ENCODE peak calls at places on chromosomes 1 and 21, in five cellular contexts. X is WTC11, Z is NCI-H524, B is A172, J is hepatic stellate cell. R is an unnamed sample.

GRCh38 chr1:67342002-67342890 is 34.6 kb downstream of the IL12RB2 start:
- DNase-seq in X (peak), B (no peak), J (no peak), Z (no peak), R (no peak)

GRCh38 chr21:33035147-33035546 is 9.4 kb downstream of the OLIG2 start:
- DNase-seq in J (no peak), Z (peak), X (no peak), B (no peak), R (no peak)

GRCh38 chr21:43884012-43884860 is 19.2 kb downstream of the AGPAT3 start:
- DNase-seq in J (no peak), Z (no peak), X (no peak), B (peak), R (no peak)

GRCh38 chr1:84096121-84096635 is 47.9 kb upstream of the PRKACB start:
- DNase-seq in B (no peak), X (no peak), J (no peak), Z (no peak), R (no peak)

GRCh38 chr1:59541891-59542290 is 245.0 kb downstream of the FGGY start:
- DNase-seq in B (no peak), X (no peak), Z (no peak), J (no peak), R (no peak)

GRCh38 chr1:108000620-108001105 is 35.7 kb upstream of the VAV3 start:
- DNase-seq in X (no peak), J (no peak), B (peak), Z (peak), R (peak)

GRCh38 chr1:220775238-220775853 is 11.4 kb upstream of the MTARC1 start:
- DNase-seq in B (peak), Z (peak), J (peak), X (peak), R (no peak)

GRCh38 chr21:16324630-16325029 is 594.8 kb downstream of the USP25 start:
- DNase-seq in B (no peak), Z (no peak), X (no peak), J (no peak), R (no peak)

GRCh38 chr1:114745351-114745750 is 12.4 kb downstream of the CSDE1 start:
- DNase-seq in B (peak), Z (no peak), J (no peak), X (no peak), R (no peak)

GRCh38 chr1:202162049-202162417 is 1.6 kb upstream of the PTPN7 start:
- DNase-seq in B (no peak), J (no peak), Z (no peak), X (no peak), R (no peak)

GRCh38 chr1:115331531-115332331 is 6.3 kb downstream of the NGF start:
- DNase-seq in Z (no peak), J (peak), X (no peak), B (no peak), R (no peak)

GRCh38 chr1:192707978-192708547 is 72.1 kb downstream of the RGS13 start:
- DNase-seq in X (no peak), B (no peak), J (no peak), Z (no peak), R (no peak)

GRCh38 chr1:116820362-116820761 is 66.1 kb downstream of the CD2 start:
- DNase-seq in X (no peak), J (no peak), Z (no peak), B (peak), R (no peak)

GRCh38 chr1:73623946-73624345 is 574.0 kb downstream of the LRRIQ3 start:
- DNase-seq in B (no peak), Z (no peak), X (no peak), J (no peak), R (no peak)

GRCh38 chr21:45279446-45280177 is 8.1 kb downstream of the POFUT2 start:
- DNase-seq in Z (no peak), J (no peak), B (no peak), X (peak), R (no peak)

GRCh38 chr1:107140703-107141490 is at the start of gene NTNG1:
- DNase-seq in X (peak), Z (no peak), B (no peak), J (peak), R (no peak)

GRCh38 chr1:197614916-197615692 is 160.2 kb downstream of the DENND1B start:
- DNase-seq in B (peak), X (peak), Z (no peak), J (no peak), R (peak)

GRCh38 chr1:58308206-58308605 is 238.3 kb downstream of the OMA1 start:
- DNase-seq in Z (no peak), B (no peak), J (no peak), X (no peak), R (no peak)

GRCh38 chr1:156705918-156706646 is 699 bp upstream of the CRABP2 start:
- DNase-seq in X (peak), Z (peak), J (peak), B (no peak), R (no peak)

GRCh38 chr1:156666862-156667609 is 10.2 kb downstream of the NES start:
- DNase-seq in X (no peak), Z (no peak), J (no peak), B (no peak), R (no peak)

GRCh38 chr1:160353223-160353622 is 10.0 kb downstream of the NCSTN start:
- DNase-seq in B (peak), J (no peak), X (no peak), Z (no peak), R (peak)

GRCh38 chr1:15633756-15634420 is 16.6 kb downstream of the DDI2 start:
- DNase-seq in B (no peak), J (no peak), Z (peak), X (no peak), R (no peak)

GRCh38 chr1:41045740-41046139 is 24.2 kb upstream of the SLFNL1 start:
- DNase-seq in Z (no peak), J (no peak), X (no peak), B (no peak), R (no peak)

GRCh38 chr1:211685823-211686222 is 10.4 kb upstream of the NEK2 start:
- DNase-seq in Z (no peak), X (no peak), B (no peak), J (no peak), R (no peak)

GRCh38 chr1:221816899-221817298 is 75.0 kb upstream of the DUSP10 start:
- DNase-seq in X (no peak), B (peak), Z (no peak), J (peak), R (no peak)

GRCh38 chr1:34858901-34859441 is 578 bp downstream of the SMIM12 start:
- DNase-seq in X (no peak), Z (no peak), J (peak), B (peak), R (no peak)

GRCh38 chr1:171801395-171801990 is 20.0 kb downstream of the METTL13 start:
- DNase-seq in J (peak), B (peak), X (peak), Z (no peak), R (no peak)

GRCh38 chr1:24764848-24765247 is 19.6 kb downstream of the CLIC4 start:
- DNase-seq in Z (no peak), J (no peak), X (no peak), B (no peak), R (no peak)

GRCh38 chr1:59664167-59664566 is 150.6 kb upstream of the HOOK1 start:
- DNase-seq in Z (no peak), B (no peak), X (no peak), J (no peak), R (no peak)

GRCh38 chr1:113058861-113059441 is 14.0 kb upstream of the LRIG2 start:
- DNase-seq in Z (peak), J (no peak), B (no peak), X (no peak), R (no peak)

GRCh38 chr1:116373451-116374339 is 651 bp downstream of the ATP1A1 start:
- DNase-seq in J (peak), B (peak), X (peak), Z (no peak), R (peak)

GRCh38 chr1:228770779-228771223 is 35.5 kb downstream of the RHOU start:
- DNase-seq in X (no peak), J (no peak), Z (peak), B (no peak), R (peak)

GRCh38 chr1:227934476-227935313 is 13.0 kb downstream of the WNT9A start:
- DNase-seq in X (no peak), B (peak), J (no peak), Z (no peak), R (no peak)

GRCh38 chr1:62783736-62784508 is at the start of gene ATG4C:
- DNase-seq in B (peak), Z (peak), J (peak), X (peak), R (peak)

GRCh38 chr21:45559216-45560105 is 17.2 kb upstream of the SLC19A1 start:
- DNase-seq in X (no peak), B (no peak), Z (no peak), J (no peak), R (no peak)

GRCh38 chr21:45427331-45428271 is 22.6 kb downstream of the COL18A1 start:
- DNase-seq in B (peak), J (peak), X (peak), Z (no peak), R (no peak)

GRCh38 chr1:184002071-184002470 is 35.5 kb downstream of the COLGALT2 start:
- DNase-seq in J (peak), X (no peak), Z (no peak), B (peak), R (peak)

GRCh38 chr1:7705048-7705907 is 65.8 kb upstream of the VAMP3 start:
- DNase-seq in Z (no peak), J (no peak), X (peak), B (no peak), R (no peak)

GRCh38 chr1:170663011-170663410 is 920 bp upstream of the PRRX1 start:
- DNase-seq in J (no peak), X (no peak), B (peak), Z (peak), R (no peak)